ENCODE peak calls at places on chromosomes 6 and 20, in nine cellular contexts. E is C1 segment of cervical spinal cord, Q is AG04450, M is NCI-H774, R is NCI-H1105, J is left cardiac atrium, K is NCI-H146, U is islet precursor cell, V is NCI-H1694. F is an unnamed sample.
A peak's percentile ranks its signal among the peaks of the same experiment; 100 is the strongest.

GRCh38 chr20:17969884-17970409 is 1.1 kb downstream of the MGME1 start:
- DNase-seq in E (no peak), Q (no peak), M (no peak), R (no peak), J (no peak), K (peak; percentile 19), U (no peak), V (no peak), F (peak; percentile 61)

GRCh38 chr6:38161754-38162492 is 342.4 kb downstream of the ZFAND3 start:
- DNase-seq in E (no peak), Q (no peak), M (no peak), R (no peak), J (no peak), K (no peak), U (no peak), V (no peak), F (no peak)

GRCh38 chr6:82076855-82077254 is 170.7 kb downstream of the IBTK start:
- DNase-seq in E (no peak), Q (no peak), M (no peak), R (no peak), J (no peak), K (no peak), U (no peak), V (no peak), F (no peak)

GRCh38 chr6:15801912-15802311 is 139.1 kb upstream of the DTNBP1 start:
- DNase-seq in E (no peak), Q (no peak), M (no peak), R (no peak), J (no peak), K (no peak), U (no peak), V (no peak), F (no peak)

GRCh38 chr6:27839303-27840081 is 72.7 kb downstream of the OR2B2 start:
- DNase-seq in E (no peak), Q (no peak), M (peak; percentile 11), R (peak; percentile 38), J (peak; percentile 42), K (peak; percentile 67), U (peak; percentile 66), V (no peak), F (no peak)

GRCh38 chr20:43316271-43316670 is 126.6 kb upstream of the PTPRT start:
- DNase-seq in E (no peak), Q (no peak), M (no peak), R (no peak), J (no peak), K (no peak), U (peak; percentile 38), V (no peak), F (no peak)

GRCh38 chr6:71527831-71528377 is 239.3 kb downstream of the OGFRL1 start:
- DNase-seq in E (no peak), Q (no peak), M (no peak), R (no peak), J (no peak), K (no peak), U (no peak), V (no peak), F (no peak)

GRCh38 chr6:25302156-25302555 is 23.0 kb downstream of the CARMIL1 start:
- DNase-seq in E (no peak), Q (no peak), M (no peak), R (no peak), J (no peak), K (no peak), U (no peak), V (no peak), F (no peak)

GRCh38 chr6:44801188-44801587 is 413.7 kb downstream of the CDC5L start:
- DNase-seq in E (no peak), Q (no peak), M (no peak), R (no peak), J (no peak), K (no peak), U (no peak), V (no peak), F (no peak)

GRCh38 chr20:38165089-38165965 is at the start of gene TGM2:
- DNase-seq in E (no peak), Q (no peak), M (peak; percentile 56), R (no peak), J (peak; percentile 91), K (peak; percentile 77), U (peak; percentile 90), V (no peak), F (peak; percentile 95)

GRCh38 chr20:62202676-62203377 is 17.3 kb downstream of the HRH3 start:
- DNase-seq in E (no peak), Q (no peak), M (no peak), R (no peak), J (peak; percentile 15), K (no peak), U (no peak), V (no peak), F (peak; percentile 41)

GRCh38 chr20:10902836-10903410 is 229.1 kb upstream of the JAG1 start:
- DNase-seq in E (no peak), Q (no peak), M (no peak), R (no peak), J (no peak), K (no peak), U (no peak), V (no peak), F (no peak)

GRCh38 chr20:35561268-35561667 is 19.4 kb downstream of the ERGIC3 start:
- DNase-seq in E (no peak), Q (peak; percentile 4), M (no peak), R (peak; percentile 77), J (no peak), K (peak; percentile 28), U (peak; percentile 92), V (peak; percentile 23), F (no peak)

GRCh38 chr20:2005831-2006426 is 12.1 kb upstream of the PDYN start:
- DNase-seq in E (no peak), Q (peak; percentile 29), M (no peak), R (no peak), J (peak; percentile 66), K (no peak), U (peak; percentile 87), V (no peak), F (peak; percentile 86)

GRCh38 chr20:6664574-6664973 is 102.9 kb upstream of the BMP2 start:
- DNase-seq in E (no peak), Q (no peak), M (no peak), R (no peak), J (no peak), K (no peak), U (no peak), V (no peak), F (no peak)

GRCh38 chr6:163776549-163777378 is 362.2 kb downstream of the QKI start:
- DNase-seq in E (no peak), Q (no peak), M (no peak), R (no peak), J (no peak), K (no peak), U (no peak), V (no peak), F (no peak)

GRCh38 chr6:134240664-134241431 is 77.1 kb downstream of the SGK1 start:
- DNase-seq in E (no peak), Q (no peak), M (no peak), R (no peak), J (peak; percentile 66), K (no peak), U (no peak), V (no peak), F (peak; percentile 82)

GRCh38 chr6:7996538-7997225 is 67.5 kb downstream of the BLOC1S5 start:
- DNase-seq in E (no peak), Q (peak; percentile 29), M (no peak), R (no peak), J (no peak), K (no peak), U (no peak), V (peak; percentile 21), F (no peak)

GRCh38 chr6:140571139-140571538 is 1196.7 kb upstream of the CITED2 start:
- DNase-seq in E (no peak), Q (no peak), M (no peak), R (no peak), J (no peak), K (no peak), U (no peak), V (no peak), F (no peak)

GRCh38 chr6:69894578-69895347 is 28.4 kb downstream of the COL19A1 start:
- DNase-seq in E (no peak), Q (peak; percentile 39), M (no peak), R (peak; percentile 72), J (no peak), K (no peak), U (peak; percentile 93), V (no peak), F (no peak)

GRCh38 chr6:73391735-73392134 is 2.9 kb upstream of the DDX43 start:
- DNase-seq in E (no peak), Q (no peak), M (no peak), R (no peak), J (no peak), K (no peak), U (no peak), V (no peak), F (no peak)

GRCh38 chr6:87905101-87905517 is 142.5 kb upstream of the SPACA1 start:
- DNase-seq in E (no peak), Q (no peak), M (no peak), R (no peak), J (no peak), K (no peak), U (no peak), V (no peak), F (no peak)

GRCh38 chr20:48668451-48668946 is 159.3 kb downstream of the PREX1 start:
- DNase-seq in E (no peak), Q (no peak), M (no peak), R (no peak), J (no peak), K (peak; percentile 90), U (no peak), V (no peak), F (peak; percentile 52)

GRCh38 chr6:136526196-136526930 is 23.9 kb downstream of the MAP7 start:
- DNase-seq in E (peak; percentile 20), Q (peak; percentile 41), M (no peak), R (no peak), J (peak; percentile 63), K (peak; percentile 85), U (peak; percentile 90), V (peak; percentile 60), F (peak; percentile 51)

GRCh38 chr6:158557927-158558326 is 2.0 kb upstream of the TMEM181 start:
- DNase-seq in E (no peak), Q (no peak), M (no peak), R (no peak), J (no peak), K (no peak), U (no peak), V (no peak), F (no peak)

GRCh38 chr20:8909596-8909995 is 159.3 kb upstream of the PLCB4 start:
- DNase-seq in E (no peak), Q (no peak), M (no peak), R (no peak), J (no peak), K (no peak), U (no peak), V (no peak), F (no peak)

GRCh38 chr6:10409766-10410209 is 5.1 kb downstream of the TFAP2A start:
- DNase-seq in E (no peak), Q (no peak), M (no peak), R (peak; percentile 24), J (no peak), K (peak; percentile 37), U (peak; percentile 58), V (no peak), F (peak; percentile 35)

GRCh38 chr6:10659697-10660348 is 34.6 kb downstream of the C6orf52 start:
- DNase-seq in E (no peak), Q (no peak), M (no peak), R (peak; percentile 5), J (peak; percentile 22), K (peak; percentile 62), U (peak; percentile 81), V (no peak), F (peak; percentile 53)

GRCh38 chr6:143337201-143337949 is 113.1 kb downstream of the ADAT2 start:
- DNase-seq in E (no peak), Q (no peak), M (no peak), R (no peak), J (peak; percentile 32), K (peak; percentile 54), U (peak; percentile 83), V (no peak), F (peak; percentile 75)

GRCh38 chr20:45630366-45630765 is 718 bp downstream of the WFDC9 start:
- DNase-seq in E (no peak), Q (no peak), M (no peak), R (no peak), J (no peak), K (no peak), U (no peak), V (no peak), F (no peak)

GRCh38 chr6:111564482-111564945 is 41.2 kb downstream of the TRAF3IP2 start:
- DNase-seq in E (no peak), Q (no peak), M (no peak), R (no peak), J (peak; percentile 72), K (peak; percentile 29), U (no peak), V (peak; percentile 22), F (peak; percentile 81)

F was measured in right cardiac atrium.